ENCODE peak calls at places on chromosomes 13 and 19, in ten cellular contexts. T, P, I, Y, V, S, O, Z, M and W are unnamed samples.

GRCh38 chr13:20128459-20128927 is 32.4 kb downstream of the GJA3 start:
- DNase-seq in T (no peak), P (no peak), I (no peak), Y (no peak), V (no peak), S (no peak), O (no peak), Z (no peak), M (no peak), W (peak; percentile 39)

GRCh38 chr13:33321686-33322473 is 36.3 kb upstream of the STARD13 start:
- DNase-seq in T (no peak), P (no peak), I (peak; percentile 40), Y (peak; percentile 62), V (no peak), S (no peak), O (no peak), Z (no peak), M (peak; percentile 64), W (peak; percentile 58)

GRCh38 chr19:54159352-54160181 is at the start of gene LENG1:
- DNase-seq in T (peak; percentile 100), P (peak; percentile 100), I (peak; percentile 100), Y (peak; percentile 100), V (peak; percentile 79), S (peak; percentile 100), O (peak; percentile 100), Z (peak; percentile 99), M (peak; percentile 100), W (peak; percentile 100)

GRCh38 chr13:71867101-71867814 is at the start of gene DACH1:
- DNase-seq in T (peak; percentile 89), P (peak; percentile 43), I (peak; percentile 38), Y (peak; percentile 64), V (no peak), S (no peak), O (peak; percentile 57), Z (peak; percentile 92), M (peak; percentile 39), W (peak; percentile 64)

GRCh38 chr19:17090501-17091074 is 15.0 kb downstream of the MYO9B start:
- DNase-seq in T (no peak), P (peak; percentile 47), I (peak; percentile 80), Y (peak; percentile 66), V (no peak), S (no peak), O (no peak), Z (no peak), M (no peak), W (peak; percentile 36)

GRCh38 chr19:53055117-53055516 is 10.6 kb downstream of the ERVV-2 start:
- DNase-seq in T (no peak), P (no peak), I (peak; percentile 41), Y (no peak), V (no peak), S (no peak), O (no peak), Z (no peak), M (no peak), W (peak; percentile 18)

GRCh38 chr13:23472189-23472588 is 38.7 kb upstream of the SACS start:
- DNase-seq in T (no peak), P (no peak), I (no peak), Y (peak; percentile 33), V (no peak), S (no peak), O (no peak), Z (no peak), M (no peak), W (peak; percentile 24)

GRCh38 chr13:40438999-40439797 is 227.2 kb downstream of the FOXO1 start:
- DNase-seq in T (no peak), P (no peak), I (no peak), Y (peak; percentile 71), V (no peak), S (no peak), O (no peak), Z (no peak), M (peak; percentile 49), W (no peak)

GRCh38 chr13:114049026-114049425 is 75.2 kb upstream of the C13orf46 start:
- DNase-seq in T (no peak), P (no peak), I (no peak), Y (no peak), V (no peak), S (no peak), O (no peak), Z (no peak), M (no peak), W (no peak)

GRCh38 chr19:40674291-40674690 is 16.2 kb downstream of the NUMBL start:
- DNase-seq in T (peak; percentile 46), P (no peak), I (no peak), Y (peak; percentile 57), V (no peak), S (no peak), O (no peak), Z (no peak), M (no peak), W (peak; percentile 32)

GRCh38 chr19:49119411-49120324 is at the start of gene PPFIA3:
- DNase-seq in T (peak; percentile 89), P (peak; percentile 62), I (peak; percentile 62), Y (peak; percentile 48), V (no peak), S (no peak), O (no peak), Z (peak; percentile 62), M (peak; percentile 49), W (peak; percentile 73)

GRCh38 chr13:73136776-73137175 is 78.0 kb downstream of the KLF5 start:
- DNase-seq in T (no peak), P (no peak), I (no peak), Y (no peak), V (no peak), S (no peak), O (no peak), Z (no peak), M (no peak), W (peak; percentile 8)

GRCh38 chr13:51999525-51999924 is 11.7 kb downstream of the ATP7B start:
- DNase-seq in T (no peak), P (peak; percentile 60), I (no peak), Y (peak; percentile 16), V (no peak), S (no peak), O (peak; percentile 51), Z (no peak), M (no peak), W (peak; percentile 16)

GRCh38 chr19:47124937-47125668 is 5.5 kb upstream of the SAE1 start:
- DNase-seq in T (no peak), P (peak; percentile 77), I (peak; percentile 75), Y (peak; percentile 73), V (no peak), S (no peak), O (no peak), Z (peak; percentile 62), M (peak; percentile 69), W (peak; percentile 82)

GRCh38 chr13:98445340-98446233 is 131.3 kb downstream of the STK24 start:
- DNase-seq in T (peak; percentile 87), P (peak; percentile 72), I (peak; percentile 65), Y (peak; percentile 28), V (peak; percentile 46), S (no peak), O (peak; percentile 66), Z (peak; percentile 82), M (peak; percentile 41), W (peak; percentile 68)

GRCh38 chr13:69423844-69424243 is 683.8 kb upstream of the ATXN8OS start:
- DNase-seq in T (no peak), P (peak; percentile 36), I (no peak), Y (no peak), V (no peak), S (no peak), O (no peak), Z (no peak), M (no peak), W (no peak)

GRCh38 chr19:1169921-1170885 is 3.9 kb downstream of the SBNO2 start:
- DNase-seq in T (peak; percentile 74), P (peak; percentile 79), I (peak; percentile 65), Y (peak; percentile 97), V (no peak), S (no peak), O (no peak), Z (no peak), M (no peak), W (no peak)

GRCh38 chr19:44552324-44552723 is 22.8 kb upstream of the CEACAM20 start:
- DNase-seq in T (no peak), P (no peak), I (peak; percentile 59), Y (no peak), V (no peak), S (peak; percentile 4), O (peak; percentile 29), Z (peak; percentile 83), M (peak; percentile 40), W (peak; percentile 35)

GRCh38 chr19:4671182-4671851 is 1.2 kb upstream of the MYDGF start:
- DNase-seq in T (no peak), P (no peak), I (no peak), Y (no peak), V (no peak), S (no peak), O (no peak), Z (no peak), M (no peak), W (no peak)

GRCh38 chr13:64958106-64958505 is 2272.0 kb downstream of the PCDH9 start:
- DNase-seq in T (no peak), P (no peak), I (no peak), Y (no peak), V (no peak), S (no peak), O (no peak), Z (no peak), M (no peak), W (no peak)

GRCh38 chr13:36847541-36848045 is 28.6 kb downstream of the RFXAP start:
- DNase-seq in T (no peak), P (no peak), I (no peak), Y (no peak), V (no peak), S (no peak), O (no peak), Z (no peak), M (no peak), W (no peak)

GRCh38 chr19:1680976-1681375 is 28.6 kb upstream of the TCF3 start:
- DNase-seq in T (no peak), P (no peak), I (no peak), Y (no peak), V (no peak), S (no peak), O (no peak), Z (no peak), M (no peak), W (no peak)

GRCh38 chr13:92196566-92197256 is 798.3 kb downstream of the GPC5 start:
- DNase-seq in T (no peak), P (peak; percentile 4), I (no peak), Y (peak; percentile 49), V (no peak), S (no peak), O (no peak), Z (no peak), M (no peak), W (peak; percentile 58)

GRCh38 chr13:60654405-60654804 is 257.4 kb downstream of the TDRD3 start:
- DNase-seq in T (no peak), P (peak; percentile 70), I (peak; percentile 2), Y (no peak), V (no peak), S (no peak), O (no peak), Z (peak; percentile 67), M (no peak), W (peak; percentile 62)

GRCh38 chr13:103140001-103140671 is 73.9 kb upstream of the SLC10A2 start:
- DNase-seq in T (no peak), P (peak; percentile 22), I (no peak), Y (peak; percentile 1), V (no peak), S (no peak), O (no peak), Z (peak; percentile 35), M (peak; percentile 9), W (peak; percentile 8)

GRCh38 chr19:12867120-12868099 is 13.8 kb downstream of the DNASE2 start:
- DNase-seq in T (peak; percentile 81), P (peak; percentile 38), I (peak; percentile 72), Y (peak; percentile 39), V (no peak), S (no peak), O (no peak), Z (peak; percentile 40), M (no peak), W (peak; percentile 91)

GRCh38 chr13:45809810-45810394 is 41.7 kb downstream of the SIAH3 start:
- DNase-seq in T (no peak), P (no peak), I (peak; percentile 8), Y (no peak), V (no peak), S (no peak), O (no peak), Z (no peak), M (no peak), W (no peak)

GRCh38 chr13:30034448-30034795 is 184.0 kb upstream of the UBL3 start:
- DNase-seq in T (no peak), P (peak; percentile 31), I (no peak), Y (peak; percentile 89), V (no peak), S (peak; percentile 51), O (no peak), Z (no peak), M (no peak), W (no peak)